ENCODE peak calls at places on chromosomes 12 and 14, in four cellular contexts. Y is tibial nerve, G is MCF 10A, H is NCI-H1417. M is an unnamed sample.

GRCh38 chr12:110366474-110367208 is 36.9 kb downstream of the ANAPC7 start:
- DNase-seq in H (no peak), Y (no peak), G (no peak), M (no peak)

GRCh38 chr12:31034372-31034771 is 39.3 kb upstream of the DDX11 start:
- DNase-seq in G (peak), H (no peak), Y (no peak), M (no peak)

GRCh38 chr12:68975811-68976210 is 42.8 kb upstream of the CPM start:
- DNase-seq in Y (no peak), G (no peak), H (no peak), M (no peak)

GRCh38 chr12:101935769-101936741 is 58.7 kb downstream of the DRAM1 start:
- DNase-seq in H (peak), G (peak), Y (peak), M (no peak)

GRCh38 chr12:57430117-57430930 is 519 bp downstream of the R3HDM2 start:
- DNase-seq in G (no peak), Y (no peak), H (peak), M (no peak)

GRCh38 chr12:30822385-30823139 is 67.8 kb upstream of the CAPRIN2 start:
- DNase-seq in H (no peak), G (peak), Y (peak), M (peak)

GRCh38 chr12:12546314-12546772 is 16.3 kb downstream of the DUSP16 start:
- DNase-seq in Y (no peak), H (peak), G (no peak), M (no peak)

GRCh38 chr12:8033153-8034044 is 883 bp downstream of the FOXJ2 start:
- DNase-seq in H (peak), G (peak), Y (peak), M (peak)

GRCh38 chr12:52295663-52296062 is 4.3 kb upstream of the KRT81 start:
- DNase-seq in G (no peak), Y (no peak), H (no peak), M (no peak)

GRCh38 chr12:6161124-6161882 is 36.8 kb upstream of the VWF start:
- DNase-seq in Y (no peak), H (no peak), G (no peak), M (no peak)

GRCh38 chr14:104950021-104950420 is 25.3 kb downstream of the PLD4 start:
- DNase-seq in G (no peak), Y (no peak), H (no peak), M (no peak)